ENCODE peak calls at places on chromosomes 11 and 22, in five cellular contexts. A, U, B, M and I are unnamed samples.

GRCh38 chr22:31637938-31638618 is 23.9 kb downstream of the PISD start:
- DNase-seq in A (peak; percentile 61), U (peak; percentile 58), B (peak; percentile 56), M (no peak), I (no peak)

GRCh38 chr11:61531033-61531432 is 22.5 kb downstream of the LRRC10B start:
- DNase-seq in A (no peak), U (no peak), B (no peak), M (no peak), I (no peak)

GRCh38 chr11:86041975-86042378 is 26.9 kb downstream of the PICALM start:
- DNase-seq in A (peak; percentile 74), U (peak; percentile 77), B (peak; percentile 84), M (peak; percentile 87), I (peak; percentile 89)

GRCh38 chr11:13216019-13217006 is 61.3 kb upstream of the BMAL1 start:
- DNase-seq in A (no peak), U (no peak), B (peak; percentile 99), M (no peak), I (peak; percentile 94)

GRCh38 chr11:117144477-117145392 is 648 bp downstream of the PAFAH1B2 start:
- DNase-seq in A (peak; percentile 68), U (peak; percentile 74), B (peak; percentile 63), M (peak; percentile 78), I (peak; percentile 68)

GRCh38 chr22:24001314-24001713 is 3.9 kb downstream of the GSTT4 start:
- DNase-seq in A (no peak), U (no peak), B (no peak), M (no peak), I (no peak)

GRCh38 chr11:80843266-80843974 is 1402.6 kb upstream of the TENM4 start:
- DNase-seq in A (no peak), U (no peak), B (no peak), M (no peak), I (no peak)

GRCh38 chr11:33147559-33147958 is 13.7 kb downstream of the CSTF3 start:
- DNase-seq in A (no peak), U (no peak), B (peak; percentile 32), M (no peak), I (no peak)

GRCh38 chr11:106642331-106642730 is 375.9 kb downstream of the GUCY1A2 start:
- DNase-seq in A (no peak), U (no peak), B (no peak), M (no peak), I (no peak)